ENCODE peak calls at places on chromosomes 3 and 15, in eight cellular contexts. S is OCI-LY7, D is AG04450, C is fibroblast of lung, A is brain microvascular endothelial cell, B is upper lobe of right lung, R is heart right ventricle, O is Panc1. Y is an unnamed sample.

GRCh38 chr15:33022629-33023028 is 171.9 kb downstream of the FMN1 start:
- DNase-seq in S (no peak), D (no peak), C (peak), A (peak), B (peak), R (peak), O (no peak), Y (no peak)

GRCh38 chr3:11273945-11274344 is 1.7 kb downstream of the ATG7 start:
- DNase-seq in S (no peak), D (no peak), C (no peak), A (no peak), B (no peak), R (no peak), O (no peak), Y (no peak)

GRCh38 chr3:31534036-31534435 is 1.3 kb downstream of the STT3B start:
- DNase-seq in S (peak), D (no peak), C (peak), A (no peak), B (no peak), R (no peak), O (no peak), Y (no peak)

GRCh38 chr3:141525813-141526212 is 39.0 kb downstream of the RASA2 start:
- DNase-seq in S (no peak), D (no peak), C (no peak), A (no peak), B (no peak), R (no peak), O (no peak), Y (no peak)

GRCh38 chr15:99014803-99015676 is 7.4 kb upstream of the PGPEP1L start:
- DNase-seq in S (no peak), D (no peak), C (peak), A (peak), B (peak), R (peak), O (no peak), Y (peak)

GRCh38 chr3:38137615-38138346 is 680 bp upstream of the MYD88 start:
- DNase-seq in S (peak), D (no peak), C (no peak), A (no peak), B (no peak), R (no peak), O (no peak), Y (no peak)

GRCh38 chr15:49986326-49986725 is 132.7 kb downstream of the ATP8B4 start:
- DNase-seq in S (no peak), D (no peak), C (no peak), A (no peak), B (no peak), R (no peak), O (no peak), Y (no peak)

GRCh38 chr3:175893566-175893965 is 1034.4 kb downstream of the NAALADL2 start:
- DNase-seq in S (no peak), D (no peak), C (no peak), A (no peak), B (no peak), R (no peak), O (no peak), Y (no peak)

GRCh38 chr3:136632625-136633081 is 119.5 kb downstream of the STAG1 start:
- DNase-seq in S (no peak), D (no peak), C (no peak), A (no peak), B (no peak), R (no peak), O (no peak), Y (no peak)

GRCh38 chr3:151901946-151902285 is 28.5 kb downstream of the SUCNR1 start:
- DNase-seq in S (no peak), D (no peak), C (no peak), A (no peak), B (no peak), R (no peak), O (no peak), Y (no peak)

GRCh38 chr15:44729394-44729913 is 6.9 kb upstream of the TRIM69 start:
- DNase-seq in S (peak), D (no peak), C (peak), A (no peak), B (peak), R (peak), O (no peak), Y (no peak)

GRCh38 chr3:124886168-124887051 is 755 bp downstream of the ITGB5 start:
- DNase-seq in S (no peak), D (no peak), C (peak), A (peak), B (peak), R (peak), O (no peak), Y (peak)

GRCh38 chr15:75156306-75157215 is 45.1 kb upstream of the C15orf39 start:
- DNase-seq in S (no peak), D (no peak), C (no peak), A (no peak), B (peak), R (no peak), O (no peak), Y (no peak)

GRCh38 chr3:9797196-9797945 is 4.5 kb downstream of the ARPC4 start:
- DNase-seq in S (no peak), D (no peak), C (no peak), A (no peak), B (no peak), R (no peak), O (no peak), Y (no peak)

GRCh38 chr3:9803494-9803893 is 6.6 kb upstream of the TTLL3 start:
- DNase-seq in S (no peak), D (no peak), C (no peak), A (no peak), B (no peak), R (no peak), O (no peak), Y (no peak)

GRCh38 chr3:9795212-9795611 is 2.3 kb downstream of the ARPC4 start:
- DNase-seq in S (peak), D (no peak), C (no peak), A (no peak), B (no peak), R (no peak), O (no peak), Y (no peak)

GRCh38 chr3:9806137-9806536 is 3.9 kb upstream of the TTLL3 start:
- DNase-seq in S (no peak), D (no peak), C (no peak), A (no peak), B (no peak), R (no peak), O (no peak), Y (no peak)

DNA sequence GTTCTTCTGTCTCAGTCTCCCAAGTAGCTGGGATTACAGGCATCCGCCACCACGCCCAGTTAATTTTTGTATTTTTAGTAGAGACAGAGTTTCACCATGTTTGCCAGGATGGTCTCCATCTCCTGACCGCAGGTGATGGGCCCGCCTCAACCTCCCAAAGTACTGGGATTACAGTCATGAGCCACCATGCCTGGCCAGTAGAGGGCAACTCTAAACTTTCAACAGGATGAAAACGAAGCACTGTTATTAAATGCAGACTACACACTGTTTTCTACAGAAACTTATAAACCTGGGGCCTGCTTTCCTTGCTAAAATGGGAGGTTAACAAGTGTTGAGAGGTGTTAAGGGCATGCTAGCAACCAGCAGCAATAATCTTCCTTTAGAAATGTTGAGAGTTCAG is 7.6 kb downstream of the ARPC4 start:
- DNase-seq in S (no peak), D (no peak), C (no peak), A (no peak), B (no peak), R (no peak), O (no peak), Y (no peak)
- TF ChIP-seq CTCF in S (peak), D (peak), C (no peak), A (peak), B (peak), R (no peak), O (no peak), Y (peak)

GRCh38 chr3:86245360-86245759 is 745.6 kb downstream of the VGLL3 start:
- DNase-seq in S (no peak), D (no peak), C (peak), A (no peak), B (no peak), R (no peak), O (no peak), Y (no peak)
- TF ChIP-seq CTCF in S (peak), D (no peak), C (no peak), A (peak), B (no peak), R (no peak), O (peak), Y (peak)

DNA sequence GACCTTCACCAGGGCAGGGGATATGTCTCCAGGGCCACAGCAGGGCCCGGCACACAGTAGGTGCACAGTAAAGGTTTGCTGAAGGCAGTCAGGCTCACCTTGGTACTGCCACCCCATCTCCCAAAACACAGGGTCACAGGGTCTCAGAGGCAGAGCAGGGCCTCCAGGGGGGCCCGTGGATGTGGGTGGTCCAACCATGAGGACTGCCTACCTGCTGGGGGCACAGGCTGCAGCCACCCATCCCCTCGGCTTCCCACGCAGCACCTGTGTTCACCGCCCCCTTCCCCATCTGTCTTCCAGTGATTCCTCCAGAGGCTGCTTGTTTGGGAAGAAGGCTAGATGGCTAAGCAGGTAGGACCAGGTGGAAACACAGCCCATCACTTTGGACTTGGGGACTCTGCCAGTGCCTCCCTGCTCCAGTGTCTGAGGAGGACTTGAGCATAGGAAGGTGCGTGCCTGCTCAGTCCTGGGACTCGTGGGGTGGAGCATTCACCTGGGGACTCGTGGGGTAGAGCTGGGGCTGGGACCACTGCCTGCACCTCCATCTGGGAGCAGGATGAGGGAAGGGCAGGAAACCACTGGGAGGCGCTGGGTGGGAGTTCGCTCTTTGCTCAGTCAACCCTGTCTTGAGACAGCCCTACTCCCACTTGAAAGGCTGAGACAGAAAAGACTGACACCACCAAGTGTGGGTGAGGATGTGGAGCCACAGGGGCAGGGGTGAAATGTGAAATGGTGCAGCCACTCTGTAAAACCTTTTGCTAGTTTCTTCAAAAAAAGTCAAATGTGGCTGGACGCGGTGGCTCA is 18.8 kb upstream of the PLXND1 start:
- DNase-seq in S (no peak), D (no peak), C (no peak), A (no peak), B (peak), R (peak), O (no peak), Y (no peak)
- TF ChIP-seq CTCF in S (peak), D (no peak), C (no peak), A (peak), B (peak), R (no peak), O (no peak), Y (no peak)

GRCh38 chr3:99767341-99767740 is 50.3 kb upstream of the CMSS1 start:
- DNase-seq in S (no peak), D (no peak), C (no peak), A (no peak), B (no peak), R (no peak), O (no peak), Y (no peak)
- TF ChIP-seq CTCF in S (no peak), D (no peak), C (no peak), A (no peak), B (no peak), R (no peak), O (no peak), Y (no peak)

Y was measured in progenitor cell of endocrine pancreas.